ENCODE peak calls at places on chromosome 21, in six cellular contexts. B is GM23248; G is stimulated activated CD8-positive, alpha-beta memory T cell treated with anti-CD3 and anti-CD28 coated beads, Interleukin-4, amount 100 ng/mL, for 24 hours; F is NCI-H2081; J is GM04504; C is fibroblast of mammary gland. Q is an unnamed sample.

GRCh38 chr21:37073417-37074194 is 552 bp downstream of the TTC3 start:
- DNase-seq in F (peak), G (peak), C (peak), J (peak), B (peak), Q (peak)

GRCh38 chr21:45642122-45642813 is 1.3 kb upstream of the PCBP3 start:
- DNase-seq in G (no peak), F (no peak), B (peak), C (no peak), J (no peak), Q (no peak)

GRCh38 chr21:14886001-14886400 is 178.8 kb downstream of the NRIP1 start:
- DNase-seq in C (no peak), B (no peak), J (no peak), G (no peak), F (no peak), Q (no peak)

GRCh38 chr21:41290106-41290799 is 26.3 kb upstream of the FAM3B start:
- DNase-seq in B (peak), J (no peak), C (no peak), F (no peak), G (no peak), Q (no peak)

GRCh38 chr21:34669149-34669879 is 520 bp downstream of the CLIC6 start:
- DNase-seq in F (no peak), C (no peak), J (no peak), G (no peak), B (peak), Q (no peak)

GRCh38 chr21:46294647-46295176 is 8.6 kb downstream of the YBEY start:
- DNase-seq in F (no peak), G (no peak), J (no peak), B (peak), C (peak), Q (no peak)

GRCh38 chr21:46117586-46118304 is 19.8 kb downstream of the COL6A2 start:
- DNase-seq in G (no peak), B (no peak), F (no peak), C (peak), J (no peak), Q (no peak)

GRCh38 chr21:46145159-46145839 is 10.1 kb downstream of the FTCD start:
- DNase-seq in C (no peak), B (no peak), J (no peak), F (no peak), G (no peak), Q (no peak)

GRCh38 chr21:20997308-20997632 is 939 bp upstream of the NCAM2 start:
- DNase-seq in F (no peak), J (no peak), G (no peak), C (no peak), B (no peak), Q (no peak)

GRCh38 chr21:41783476-41784150 is 16.8 kb upstream of the RIPK4 start:
- DNase-seq in C (no peak), G (no peak), F (peak), J (peak), B (peak), Q (peak)

GRCh38 chr21:42614811-42615342 is 38.5 kb upstream of the PDE9A start:
- DNase-seq in B (peak), J (no peak), G (peak), F (no peak), C (peak), Q (peak)

GRCh38 chr21:35404247-35404646 is 355.1 kb upstream of the RUNX1 start:
- DNase-seq in J (no peak), G (no peak), B (no peak), F (no peak), C (no peak), Q (no peak)

GRCh38 chr21:17911628-17912027 is 92.5 kb upstream of the C21orf91 start:
- DNase-seq in F (no peak), B (peak), C (peak), J (peak), G (no peak), Q (no peak)

GRCh38 chr21:46617267-46618051 is 12.6 kb upstream of the S100B start:
- DNase-seq in C (peak), F (no peak), J (no peak), B (peak), G (no peak), Q (no peak)

GRCh38 chr21:42521384-42521783 is 7.7 kb downstream of the SLC37A1 start:
- DNase-seq in J (no peak), G (no peak), F (no peak), B (no peak), C (no peak), Q (no peak)

GRCh38 chr21:46054447-46054846 is 43.5 kb upstream of the COL6A2 start:
- DNase-seq in J (no peak), B (peak), C (peak), G (no peak), F (no peak), Q (no peak)

GRCh38 chr21:27802816-27803475 is 836.1 kb upstream of the ADAMTS5 start:
- DNase-seq in F (peak), C (peak), G (no peak), J (no peak), B (peak), Q (no peak)

GRCh38 chr21:27158967-27159366 is 192.1 kb upstream of the ADAMTS5 start:
- DNase-seq in C (no peak), B (no peak), G (no peak), F (no peak), J (no peak), Q (no peak)

GRCh38 chr21:38181101-38181500 is 75.7 kb upstream of the KCNJ15 start:
- DNase-seq in C (peak), J (peak), F (no peak), B (peak), G (no peak), Q (no peak)

GRCh38 chr21:28150778-28151177 is 841.9 kb downstream of the LTN1 start:
- DNase-seq in C (no peak), B (no peak), G (no peak), F (no peak), J (no peak), Q (no peak)

GRCh38 chr21:45220106-45220505 is 67.6 kb downstream of the POFUT2 start:
- DNase-seq in G (no peak), J (peak), B (no peak), C (peak), F (no peak), Q (no peak)

GRCh38 chr21:23475518-23476189 is 2131.6 kb downstream of the MRPL39 start:
- DNase-seq in G (no peak), C (no peak), B (no peak), F (no peak), J (no peak), Q (no peak)

GRCh38 chr21:25733859-25734653 is 648 bp downstream of the ATP5PF start:
- DNase-seq in C (peak), G (peak), B (peak), J (peak), F (peak), Q (peak)

Q was measured in NCI-H146.